ENCODE peak calls at places on chromosomes 5 and 9, in four cellular contexts. Q is mesendoderm, Z is IMR-90, Y is neuronal stem cell. H is an unnamed sample.
A peak's percentile ranks its signal among the peaks of the same experiment; 100 is the strongest.

GRCh38 chr5:134550271-134551214 is 25.1 kb downstream of the JADE2 start:
- DNase-seq in Z (peak; percentile 59), Y (no peak), Q (no peak), H (no peak)

GRCh38 chr9:111099199-111100005 is 61.1 kb upstream of the LPAR1 start:
- DNase-seq in Y (peak; percentile 71), Q (peak; percentile 94), Z (no peak), H (peak; percentile 99)

GRCh38 chr5:133423618-133424282 is 188.6 kb downstream of the FSTL4 start:
- DNase-seq in Q (peak; percentile 69), Y (peak; percentile 70), Z (peak; percentile 12), H (peak; percentile 65)

GRCh38 chr5:147098233-147098790 is 136.5 kb upstream of the STK32A start:
- DNase-seq in Q (peak; percentile 93), Z (peak; percentile 34), Y (peak; percentile 47), H (peak; percentile 42)

GRCh38 chr9:101307041-101307440 is 77.8 kb downstream of the BAAT start:
- DNase-seq in Y (no peak), Z (no peak), Q (no peak), H (no peak)

GRCh38 chr5:42950091-42950465 is 90.0 kb downstream of the ANXA2R start:
- DNase-seq in Q (no peak), Z (no peak), Y (no peak), H (no peak)

GRCh38 chr5:150694638-150695037 is 6.2 kb downstream of the RBM22 start:
- DNase-seq in Y (no peak), Z (peak; percentile 54), Q (no peak), H (no peak)

GRCh38 chr5:133853972-133854371 is 114.5 kb downstream of the C5orf15 start:
- DNase-seq in Z (no peak), Q (no peak), Y (no peak), H (no peak)

GRCh38 chr5:55409775-55410174 is 102.0 kb downstream of the MTREX start:
- DNase-seq in Y (no peak), Q (no peak), Z (no peak), H (no peak)

GRCh38 chr5:108818613-108819272 is 71.0 kb downstream of the FER start:
- DNase-seq in Q (no peak), Z (peak; percentile 82), Y (no peak), H (peak; percentile 25)

GRCh38 chr9:129073404-129073803 is 7.5 kb upstream of the DOLPP1 start:
- DNase-seq in Z (no peak), Y (no peak), Q (no peak), H (no peak)

GRCh38 chr9:97966493-97966892 is 16.6 kb upstream of the ANP32B start:
- DNase-seq in Z (no peak), Y (no peak), Q (no peak), H (no peak)

GRCh38 chr9:137580209-137580957 is 1.7 kb upstream of the DPH7 start:
- DNase-seq in Y (no peak), Q (no peak), Z (no peak), H (no peak)

GRCh38 chr5:80220268-80220897 is 35.5 kb downstream of the SERINC5 start:
- DNase-seq in Z (no peak), Y (no peak), Q (peak; percentile 31), H (no peak)

GRCh38 chr5:103407399-103407798 is 148.8 kb downstream of the MACIR start:
- DNase-seq in Y (no peak), Z (peak; percentile 53), Q (no peak), H (peak; percentile 13)

GRCh38 chr9:126515001-126515872 is 98.5 kb upstream of the LMX1B start:
- DNase-seq in Y (no peak), Q (peak; percentile 21), Z (no peak), H (no peak)

GRCh38 chr9:99736291-99736690 is 85.4 kb upstream of the NR4A3 start:
- DNase-seq in Z (peak; percentile 0), Y (no peak), Q (no peak), H (no peak)

GRCh38 chr5:172178301-172179031 is 9.6 kb downstream of the STK10 start:
- DNase-seq in Y (no peak), Z (no peak), Q (no peak), H (peak; percentile 36)

GRCh38 chr5:172177232-172177631 is 10.8 kb downstream of the STK10 start:
- DNase-seq in Y (no peak), Q (no peak), Z (no peak), H (peak; percentile 15)

GRCh38 chr5:172182291-172182690 is 5.7 kb downstream of the STK10 start:
- DNase-seq in Y (no peak), Z (no peak), Q (no peak), H (no peak)

GRCh38 chr5:172180936-172181335 is 7.1 kb downstream of the STK10 start:
- DNase-seq in Z (no peak), Y (no peak), Q (no peak), H (peak; percentile 60)

GRCh38 chr5:172179032-172179989 is 8.7 kb downstream of the STK10 start:
- DNase-seq in Y (no peak), Z (peak; percentile 40), Q (peak; percentile 80), H (peak; percentile 69)
- H4K8ac ChIP-seq in Y (no peak overlapping the region), Z (no peak overlapping the region), Q (no peak overlapping the region), H (peak overlapping the region; percentile 68)

GRCh38 chr9:113992276-113992951 is 85.7 kb downstream of the AMBP start:
- DNase-seq in Y (no peak), Q (no peak), Z (no peak), H (no peak)
- H3K79me1 ChIP-seq in Y (peaks cover 10% of the 10 kb centered on the region), Q (no peaks in the 10 kb centered on the region), Z (peaks cover 17% of the 10 kb centered on the region), H (no peaks in the 10 kb centered on the region)

GRCh38 chr9:133666845-133667244 is 30.7 kb downstream of the DBH start:
- DNase-seq in Y (no peak), Q (no peak), Z (no peak), H (no peak)
- H4K8ac ChIP-seq in Y (no peak overlapping the region), Q (no peak overlapping the region), Z (no peak overlapping the region), H (no peak overlapping the region)

GRCh38 chr5:160291467-160291866 is 20.9 kb downstream of the CCNJL start:
- DNase-seq in Q (no peak), Z (no peak), Y (no peak), H (no peak)
- H3K79me1 ChIP-seq in Q (peaks cover 15% of the 10 kb centered on the region), Z (peaks cover 27% of the 10 kb centered on the region), Y (peaks cover 5% of the 10 kb centered on the region), H (peaks cover 18% of the 10 kb centered on the region)